ENCODE peak calls at places on chromosomes 7 and 10, in five cellular contexts. One of them, this sample, is unnamed.

GRCh38 chr7:6250364-6250833 is 22.0 kb downstream of the CYTH3 start:
- DNase-seq in M059J: no peak
- DNase-seq in psoas muscle: no peak
- DNase-seq in A549: no peak
- DNase-seq in activated naive CD8-positive, alpha-beta T cell treated with anti-CD3 and anti-CD28 coated beads, Interleukin-2, amount 50 U/mL, for 24 hours: peak
- DNase-seq in this sample: no peak

GRCh38 chr7:3027455-3027854 is 16.2 kb downstream of the CARD11 start:
- DNase-seq in M059J: no peak
- DNase-seq in psoas muscle: no peak
- DNase-seq in A549: no peak
- DNase-seq in activated naive CD8-positive, alpha-beta T cell treated with anti-CD3 and anti-CD28 coated beads, Interleukin-2, amount 50 U/mL, for 24 hours: no peak
- DNase-seq in this sample: no peak

GRCh38 chr10:93554760-93555432 is 11.6 kb upstream of the FFAR4 start:
- DNase-seq in M059J: peak
- DNase-seq in psoas muscle: peak
- DNase-seq in A549: peak
- DNase-seq in activated naive CD8-positive, alpha-beta T cell treated with anti-CD3 and anti-CD28 coated beads, Interleukin-2, amount 50 U/mL, for 24 hours: peak
- DNase-seq in this sample: no peak

GRCh38 chr10:11824825-11825224 is 1.7 kb downstream of the PROSER2 start:
- DNase-seq in M059J: no peak
- DNase-seq in psoas muscle: no peak
- DNase-seq in A549: no peak
- DNase-seq in activated naive CD8-positive, alpha-beta T cell treated with anti-CD3 and anti-CD28 coated beads, Interleukin-2, amount 50 U/mL, for 24 hours: no peak
- DNase-seq in this sample: no peak

GRCh38 chr10:86393401-86393800 is 26.8 kb upstream of the GRID1 start:
- DNase-seq in M059J: no peak
- DNase-seq in psoas muscle: no peak
- DNase-seq in A549: no peak
- DNase-seq in activated naive CD8-positive, alpha-beta T cell treated with anti-CD3 and anti-CD28 coated beads, Interleukin-2, amount 50 U/mL, for 24 hours: no peak
- DNase-seq in this sample: no peak

GRCh38 chr10:93294004-93294403 is 188.1 kb downstream of the MYOF start:
- DNase-seq in M059J: peak
- DNase-seq in psoas muscle: no peak
- DNase-seq in A549: peak
- DNase-seq in activated naive CD8-positive, alpha-beta T cell treated with anti-CD3 and anti-CD28 coated beads, Interleukin-2, amount 50 U/mL, for 24 hours: no peak
- DNase-seq in this sample: peak

GRCh38 chr7:33903770-33904679 is 1.3 kb upstream of the BMPER start:
- DNase-seq in M059J: peak
- DNase-seq in psoas muscle: peak
- DNase-seq in A549: peak
- DNase-seq in activated naive CD8-positive, alpha-beta T cell treated with anti-CD3 and anti-CD28 coated beads, Interleukin-2, amount 50 U/mL, for 24 hours: peak
- DNase-seq in this sample: peak

GRCh38 chr10:122363722-122364463 is 10.6 kb upstream of the PLEKHA1 start:
- DNase-seq in M059J: no peak
- DNase-seq in psoas muscle: no peak
- DNase-seq in A549: no peak
- DNase-seq in activated naive CD8-positive, alpha-beta T cell treated with anti-CD3 and anti-CD28 coated beads, Interleukin-2, amount 50 U/mL, for 24 hours: no peak
- DNase-seq in this sample: no peak

GRCh38 chr10:19097151-19097550 is 48.5 kb downstream of the MALRD1 start:
- DNase-seq in M059J: peak
- DNase-seq in psoas muscle: no peak
- DNase-seq in A549: no peak
- DNase-seq in activated naive CD8-positive, alpha-beta T cell treated with anti-CD3 and anti-CD28 coated beads, Interleukin-2, amount 50 U/mL, for 24 hours: no peak
- DNase-seq in this sample: no peak

GRCh38 chr7:38310601-38311057 is 37.2 kb upstream of the TARP start:
- DNase-seq in M059J: peak
- DNase-seq in psoas muscle: peak
- DNase-seq in A549: no peak
- DNase-seq in activated naive CD8-positive, alpha-beta T cell treated with anti-CD3 and anti-CD28 coated beads, Interleukin-2, amount 50 U/mL, for 24 hours: no peak
- DNase-seq in this sample: peak

GRCh38 chr10:123134915-123135414 is 805 bp upstream of the HMX3 start:
- DNase-seq in M059J: no peak
- DNase-seq in psoas muscle: no peak
- DNase-seq in A549: no peak
- DNase-seq in activated naive CD8-positive, alpha-beta T cell treated with anti-CD3 and anti-CD28 coated beads, Interleukin-2, amount 50 U/mL, for 24 hours: no peak
- DNase-seq in this sample: no peak

GRCh38 chr10:1063232-1063862 is 7.2 kb downstream of the WDR37 start:
- DNase-seq in M059J: no peak
- DNase-seq in psoas muscle: no peak
- DNase-seq in A549: no peak
- DNase-seq in activated naive CD8-positive, alpha-beta T cell treated with anti-CD3 and anti-CD28 coated beads, Interleukin-2, amount 50 U/mL, for 24 hours: peak
- DNase-seq in this sample: no peak

GRCh38 chr10:30384791-30385201 is 35.7 kb upstream of the MTPAP start:
- DNase-seq in M059J: peak
- DNase-seq in psoas muscle: no peak
- DNase-seq in A549: peak
- DNase-seq in activated naive CD8-positive, alpha-beta T cell treated with anti-CD3 and anti-CD28 coated beads, Interleukin-2, amount 50 U/mL, for 24 hours: no peak
- DNase-seq in this sample: peak

GRCh38 chr10:29648114-29648982 is 13.6 kb upstream of the SVIL start:
- DNase-seq in M059J: peak
- DNase-seq in psoas muscle: no peak
- DNase-seq in A549: no peak
- DNase-seq in activated naive CD8-positive, alpha-beta T cell treated with anti-CD3 and anti-CD28 coated beads, Interleukin-2, amount 50 U/mL, for 24 hours: peak
- DNase-seq in this sample: no peak

GRCh38 chr10:100053686-100054460 is 27.8 kb downstream of the CPN1 start:
- DNase-seq in M059J: no peak
- DNase-seq in psoas muscle: no peak
- DNase-seq in A549: no peak
- DNase-seq in activated naive CD8-positive, alpha-beta T cell treated with anti-CD3 and anti-CD28 coated beads, Interleukin-2, amount 50 U/mL, for 24 hours: no peak
- DNase-seq in this sample: no peak

GRCh38 chr7:77667459-77668090 is 28.7 kb upstream of the RSBN1L start:
- DNase-seq in M059J: no peak
- DNase-seq in psoas muscle: no peak
- DNase-seq in A549: no peak
- DNase-seq in activated naive CD8-positive, alpha-beta T cell treated with anti-CD3 and anti-CD28 coated beads, Interleukin-2, amount 50 U/mL, for 24 hours: no peak
- DNase-seq in this sample: no peak

GRCh38 chr7:148772297-148773089 is 73.8 kb downstream of the CUL1 start:
- DNase-seq in M059J: peak
- DNase-seq in psoas muscle: no peak
- DNase-seq in A549: peak
- DNase-seq in activated naive CD8-positive, alpha-beta T cell treated with anti-CD3 and anti-CD28 coated beads, Interleukin-2, amount 50 U/mL, for 24 hours: no peak
- DNase-seq in this sample: peak

GRCh38 chr10:90738885-90739284 is 119.0 kb downstream of the HTR7 start:
- DNase-seq in M059J: no peak
- DNase-seq in psoas muscle: no peak
- DNase-seq in A549: no peak
- DNase-seq in activated naive CD8-positive, alpha-beta T cell treated with anti-CD3 and anti-CD28 coated beads, Interleukin-2, amount 50 U/mL, for 24 hours: no peak
- DNase-seq in this sample: no peak

GRCh38 chr10:59393349-59393748 is 31.0 kb upstream of the FAM13C start:
- DNase-seq in M059J: peak
- DNase-seq in psoas muscle: no peak
- DNase-seq in A549: no peak
- DNase-seq in activated naive CD8-positive, alpha-beta T cell treated with anti-CD3 and anti-CD28 coated beads, Interleukin-2, amount 50 U/mL, for 24 hours: no peak
- DNase-seq in this sample: no peak

GRCh38 chr7:120060283-120060682 is 212.7 kb upstream of the KCND2 start:
- DNase-seq in M059J: no peak
- DNase-seq in psoas muscle: no peak
- DNase-seq in A549: no peak
- DNase-seq in activated naive CD8-positive, alpha-beta T cell treated with anti-CD3 and anti-CD28 coated beads, Interleukin-2, amount 50 U/mL, for 24 hours: no peak
- DNase-seq in this sample: no peak

GRCh38 chr10:101358706-101359300 is 4.8 kb downstream of the BTRC start:
- DNase-seq in M059J: peak
- DNase-seq in psoas muscle: no peak
- DNase-seq in A549: no peak
- DNase-seq in activated naive CD8-positive, alpha-beta T cell treated with anti-CD3 and anti-CD28 coated beads, Interleukin-2, amount 50 U/mL, for 24 hours: no peak
- DNase-seq in this sample: no peak

GRCh38 chr10:125263551-125263950 is 103.2 kb upstream of the CTBP2 start:
- DNase-seq in M059J: peak
- DNase-seq in psoas muscle: no peak
- DNase-seq in A549: peak
- DNase-seq in activated naive CD8-positive, alpha-beta T cell treated with anti-CD3 and anti-CD28 coated beads, Interleukin-2, amount 50 U/mL, for 24 hours: no peak
- DNase-seq in this sample: no peak

GRCh38 chr7:28957064-28957821 is 887 bp downstream of the TRIL start:
- DNase-seq in M059J: no peak
- DNase-seq in psoas muscle: peak
- DNase-seq in A549: no peak
- DNase-seq in activated naive CD8-positive, alpha-beta T cell treated with anti-CD3 and anti-CD28 coated beads, Interleukin-2, amount 50 U/mL, for 24 hours: peak
- DNase-seq in this sample: no peak

GRCh38 chr10:63143984-63144383 is 10.9 kb downstream of the NRBF2 start:
- DNase-seq in M059J: no peak
- DNase-seq in psoas muscle: no peak
- DNase-seq in A549: no peak
- DNase-seq in activated naive CD8-positive, alpha-beta T cell treated with anti-CD3 and anti-CD28 coated beads, Interleukin-2, amount 50 U/mL, for 24 hours: no peak
- DNase-seq in this sample: no peak

GRCh38 chr10:77428776-77429395 is 208.7 kb downstream of the KCNMA1 start:
- DNase-seq in M059J: peak
- DNase-seq in psoas muscle: peak
- DNase-seq in A549: peak
- DNase-seq in activated naive CD8-positive, alpha-beta T cell treated with anti-CD3 and anti-CD28 coated beads, Interleukin-2, amount 50 U/mL, for 24 hours: no peak
- DNase-seq in this sample: peak

GRCh38 chr7:120170384-120170783 is 102.6 kb upstream of the KCND2 start:
- DNase-seq in M059J: no peak
- DNase-seq in psoas muscle: no peak
- DNase-seq in A549: no peak
- DNase-seq in activated naive CD8-positive, alpha-beta T cell treated with anti-CD3 and anti-CD28 coated beads, Interleukin-2, amount 50 U/mL, for 24 hours: no peak
- DNase-seq in this sample: no peak